ENCODE peak calls at places on chromosomes 16 and 17, in six cellular contexts. One of them, this sample, is unnamed. For H3K36me3, the result is how much of the 10 kb centered on the place peaks cover.

GRCh38 chr17:83007504-83008475 is 71.6 kb upstream of the METRNL start:
- DNase-seq in colonic mucosa: no peak
- DNase-seq in thoracic aorta: no peak
- DNase-seq in cardiac muscle cell: no peak
- DNase-seq in ovary: no peak
- DNase-seq in adrenal gland: no peak
- DNase-seq in this sample: no peak

GRCh38 chr16:20675488-20676267 is 21.8 kb downstream of the ACSM1 start:
- DNase-seq in colonic mucosa: peak
- DNase-seq in thoracic aorta: no peak
- DNase-seq in cardiac muscle cell: peak
- DNase-seq in ovary: peak
- DNase-seq in adrenal gland: no peak
- DNase-seq in this sample: no peak

GRCh38 chr17:79668344-79669250 is 57.7 kb upstream of the RBFOX3 start:
- DNase-seq in colonic mucosa: no peak
- DNase-seq in thoracic aorta: no peak
- DNase-seq in cardiac muscle cell: no peak
- DNase-seq in ovary: no peak
- DNase-seq in adrenal gland: no peak
- DNase-seq in this sample: no peak

GRCh38 chr17:31493656-31494155 is 102.2 kb downstream of the RAB11FIP4 start:
- DNase-seq in colonic mucosa: peak
- DNase-seq in thoracic aorta: no peak
- DNase-seq in cardiac muscle cell: no peak
- DNase-seq in ovary: no peak
- DNase-seq in adrenal gland: no peak
- DNase-seq in this sample: no peak

GRCh38 chr16:52548261-52549010 is 1.5 kb upstream of the TOX3 start:
- DNase-seq in colonic mucosa: no peak
- DNase-seq in thoracic aorta: no peak
- DNase-seq in cardiac muscle cell: no peak
- DNase-seq in ovary: no peak
- DNase-seq in adrenal gland: no peak
- DNase-seq in this sample: no peak

GRCh38 chr16:71894229-71894920 is 956 bp upstream of the IST1 start:
- DNase-seq in colonic mucosa: peak
- DNase-seq in thoracic aorta: no peak
- DNase-seq in cardiac muscle cell: peak
- DNase-seq in ovary: peak
- DNase-seq in adrenal gland: peak
- DNase-seq in this sample: peak

GRCh38 chr16:29892458-29892813 is 6.9 kb downstream of the SEZ6L2 start:
- DNase-seq in colonic mucosa: no peak
- DNase-seq in thoracic aorta: no peak
- DNase-seq in cardiac muscle cell: no peak
- DNase-seq in ovary: no peak
- DNase-seq in adrenal gland: no peak
- DNase-seq in this sample: no peak

GRCh38 chr16:1535391-1536291 is 2.2 kb downstream of the TMEM204 start:
- DNase-seq in colonic mucosa: no peak
- DNase-seq in thoracic aorta: no peak
- DNase-seq in cardiac muscle cell: no peak
- DNase-seq in ovary: peak
- DNase-seq in adrenal gland: no peak
- DNase-seq in this sample: no peak

GRCh38 chr17:14207791-14208190 is 28.9 kb downstream of the CDRT15 start:
- DNase-seq in colonic mucosa: no peak
- DNase-seq in thoracic aorta: no peak
- DNase-seq in cardiac muscle cell: no peak
- DNase-seq in ovary: no peak
- DNase-seq in adrenal gland: no peak
- DNase-seq in this sample: no peak

GRCh38 chr17:77741109-77741508 is 217.4 kb upstream of the TNRC6C start:
- DNase-seq in colonic mucosa: peak
- DNase-seq in thoracic aorta: no peak
- DNase-seq in cardiac muscle cell: no peak
- DNase-seq in ovary: no peak
- DNase-seq in adrenal gland: no peak
- DNase-seq in this sample: no peak

GRCh38 chr16:11613381-11614303 is 26.9 kb upstream of the LITAF start:
- DNase-seq in colonic mucosa: peak
- DNase-seq in thoracic aorta: no peak
- DNase-seq in cardiac muscle cell: no peak
- DNase-seq in ovary: no peak
- DNase-seq in adrenal gland: peak
- DNase-seq in this sample: no peak

GRCh38 chr17:69466451-69466850 is 52.0 kb downstream of the MAP2K6 start:
- DNase-seq in colonic mucosa: no peak
- DNase-seq in thoracic aorta: no peak
- DNase-seq in cardiac muscle cell: no peak
- DNase-seq in ovary: no peak
- DNase-seq in adrenal gland: no peak
- DNase-seq in this sample: no peak

DNA sequence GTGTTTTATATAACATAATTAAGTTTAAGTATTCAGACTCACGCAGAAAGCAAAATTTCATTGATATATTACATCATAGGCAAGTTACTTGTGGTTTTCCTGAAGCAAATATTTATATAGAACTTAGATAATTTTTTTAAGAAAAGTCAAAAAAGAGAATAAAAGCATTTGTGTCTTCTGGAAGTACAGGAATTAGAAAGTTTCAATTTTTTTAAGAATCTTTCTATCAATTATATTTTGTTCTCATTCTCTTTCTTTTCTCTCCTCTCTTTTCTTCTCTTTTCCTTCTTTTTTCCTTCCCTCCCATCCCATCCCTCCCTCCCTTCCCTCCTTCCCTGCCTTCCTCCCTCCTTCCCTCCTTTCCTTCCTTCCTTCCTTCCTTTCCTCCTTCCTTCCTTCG is 120.7 kb upstream of the CDH8 start:
- DNase-seq in colonic mucosa: no peak
- DNase-seq in thoracic aorta: no peak
- DNase-seq in cardiac muscle cell: no peak
- DNase-seq in ovary: no peak
- DNase-seq in adrenal gland: no peak
- DNase-seq in this sample: no peak
- H3K4me3 ChIP-seq in colonic mucosa: no peak
- H3K4me3 ChIP-seq in thoracic aorta: no peak
- H3K4me3 ChIP-seq in cardiac muscle cell: no peak
- H3K4me3 ChIP-seq in ovary: no peak
- H3K4me3 ChIP-seq in adrenal gland: no peak
- H3K4me3 ChIP-seq in this sample: no peak

GRCh38 chr17:8955560-8955959 is 9.9 kb downstream of the PIK3R5 start:
- DNase-seq in colonic mucosa: no peak
- DNase-seq in thoracic aorta: no peak
- DNase-seq in cardiac muscle cell: no peak
- DNase-seq in ovary: no peak
- DNase-seq in adrenal gland: peak
- DNase-seq in this sample: no peak
- TF ChIP-seq CTCF in colonic mucosa: no peak
- TF ChIP-seq CTCF in thoracic aorta: no peak
- TF ChIP-seq CTCF in cardiac muscle cell: no peak
- TF ChIP-seq CTCF in ovary: no peak
- TF ChIP-seq CTCF in adrenal gland: no peak
- TF ChIP-seq CTCF in this sample: no peak

GRCh38 chr16:10402975-10403374 is 17.1 kb downstream of the ATF7IP2 start:
- DNase-seq in colonic mucosa: no peak
- DNase-seq in thoracic aorta: no peak
- DNase-seq in cardiac muscle cell: no peak
- DNase-seq in ovary: no peak
- DNase-seq in adrenal gland: no peak
- DNase-seq in this sample: no peak
- H3K36me3 ChIP-seq in colonic mucosa: under half
- H3K36me3 ChIP-seq in thoracic aorta: under half
- H3K36me3 ChIP-seq in cardiac muscle cell: under half
- H3K36me3 ChIP-seq in ovary: under half
- H3K36me3 ChIP-seq in adrenal gland: under half
- H3K36me3 ChIP-seq in this sample: under half

DNA sequence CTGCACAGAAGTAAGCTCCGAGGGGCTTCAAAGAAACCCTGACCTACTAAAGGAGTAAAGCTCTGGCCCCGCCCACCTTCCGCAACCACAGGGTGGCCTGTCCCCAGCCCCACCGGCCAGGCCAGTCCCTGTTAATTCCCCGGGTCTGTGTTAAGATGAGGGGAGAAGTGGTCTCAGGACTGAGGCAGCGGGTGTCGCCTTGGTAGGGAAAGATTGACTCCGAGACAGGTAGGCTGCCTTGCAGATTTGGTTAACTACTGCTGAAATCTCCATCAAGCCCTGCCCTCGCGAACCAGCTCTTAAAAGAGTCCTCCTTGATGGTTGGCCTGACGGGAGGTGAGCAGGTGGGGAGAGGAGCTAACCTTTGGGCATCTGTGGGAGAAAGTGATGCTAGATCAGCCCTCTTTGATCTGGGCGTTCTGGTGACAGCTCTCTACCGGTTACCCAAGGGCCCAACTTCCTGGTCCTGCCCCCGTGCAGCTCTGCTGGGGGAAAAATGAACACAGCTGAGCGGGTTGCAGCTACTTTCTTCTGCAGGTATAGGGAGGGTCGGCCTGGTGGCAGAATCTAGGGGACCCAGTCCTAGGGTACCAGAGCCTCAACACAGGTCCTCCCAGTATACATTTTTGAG is 2.8 kb downstream of the SHISA9 start:
- DNase-seq in colonic mucosa: no peak
- DNase-seq in thoracic aorta: no peak
- DNase-seq in cardiac muscle cell: no peak
- DNase-seq in ovary: no peak
- DNase-seq in adrenal gland: no peak
- DNase-seq in this sample: no peak
- H3K4me3 ChIP-seq in colonic mucosa: no peak
- H3K4me3 ChIP-seq in thoracic aorta: no peak
- H3K4me3 ChIP-seq in cardiac muscle cell: peak
- H3K4me3 ChIP-seq in ovary: no peak
- H3K4me3 ChIP-seq in adrenal gland: no peak
- H3K4me3 ChIP-seq in this sample: no peak

DNA sequence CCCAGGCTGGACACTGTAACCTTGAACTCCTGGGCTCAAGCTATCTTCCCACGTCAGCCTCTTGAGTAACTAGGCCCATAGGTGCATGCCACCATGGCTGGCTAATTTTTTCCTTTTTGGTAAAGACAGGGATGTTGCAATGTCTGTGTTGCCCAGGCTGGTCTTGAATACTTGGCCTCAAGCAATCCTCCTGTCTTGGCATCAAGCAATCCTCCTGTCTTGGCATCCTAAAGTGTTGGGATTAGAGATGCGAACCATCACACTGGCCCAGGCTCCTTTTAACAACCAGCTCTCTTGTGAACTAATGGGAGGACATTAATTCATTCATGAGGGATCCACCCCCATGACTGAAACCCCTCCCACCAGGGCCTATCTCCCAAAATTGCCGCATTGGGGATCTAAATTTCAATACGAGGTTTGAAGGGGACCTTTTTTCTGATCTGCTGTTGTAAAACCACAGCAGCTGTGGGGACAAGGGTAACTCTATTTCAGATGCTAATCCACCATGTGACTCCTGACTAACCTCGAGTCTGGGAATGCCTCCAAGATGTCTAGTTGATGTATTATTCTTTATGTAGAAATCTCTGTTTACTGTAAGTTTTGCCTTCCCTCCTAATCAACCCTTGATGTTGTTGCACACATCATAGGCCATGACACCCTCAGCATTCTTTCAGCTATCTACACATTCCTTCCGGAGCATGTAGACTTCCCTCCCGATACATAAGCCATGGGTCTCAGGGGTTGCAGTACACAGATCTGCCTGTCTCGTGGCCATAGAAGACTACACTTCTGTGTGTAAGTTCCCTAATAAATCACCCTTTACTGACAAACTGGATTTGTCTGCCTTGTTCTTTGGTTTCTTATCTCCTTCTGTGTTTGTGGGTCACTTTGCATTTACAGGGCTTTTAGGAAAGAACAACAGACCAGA is 37.6 kb downstream of the RNF112 start:
- DNase-seq in colonic mucosa: no peak
- DNase-seq in thoracic aorta: peak
- DNase-seq in cardiac muscle cell: peak
- DNase-seq in ovary: no peak
- DNase-seq in adrenal gland: peak
- DNase-seq in this sample: peak
- TF ChIP-seq CTCF in colonic mucosa: no peak
- TF ChIP-seq CTCF in thoracic aorta: no peak
- TF ChIP-seq CTCF in cardiac muscle cell: no peak
- TF ChIP-seq CTCF in ovary: no peak
- TF ChIP-seq CTCF in adrenal gland: peak
- TF ChIP-seq CTCF in this sample: no peak

DNA sequence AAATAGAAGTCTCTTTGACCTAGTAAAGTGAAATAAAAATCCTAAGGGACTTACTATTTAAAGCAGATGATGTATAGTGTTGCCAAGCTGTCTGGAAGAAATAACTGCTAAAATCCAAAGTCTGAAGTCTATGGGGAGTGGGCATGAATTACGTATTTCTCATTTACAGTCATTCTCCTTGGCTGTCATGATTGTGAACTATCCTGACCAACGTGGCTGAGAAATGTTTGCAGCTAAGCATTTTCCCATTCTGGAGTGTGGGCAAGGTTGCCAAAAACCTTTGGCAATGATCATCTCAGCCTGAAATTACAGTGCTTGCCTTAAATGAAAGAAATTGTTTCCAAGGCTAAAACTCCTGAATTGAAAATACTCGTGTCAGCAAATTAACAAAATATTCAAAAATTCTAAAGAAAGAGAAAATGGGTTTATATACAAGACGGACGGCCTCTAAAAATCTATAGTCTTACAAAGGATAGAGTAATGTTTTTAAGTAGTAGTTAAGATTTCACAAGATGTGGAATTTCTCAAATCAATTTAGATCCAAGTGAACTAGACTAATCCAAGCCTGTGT is 77.0 kb downstream of the CACNG1 start:
- DNase-seq in colonic mucosa: no peak
- DNase-seq in thoracic aorta: no peak
- DNase-seq in cardiac muscle cell: peak
- DNase-seq in ovary: no peak
- DNase-seq in adrenal gland: peak
- DNase-seq in this sample: no peak
- H3K36me3 ChIP-seq in colonic mucosa: under half
- H3K36me3 ChIP-seq in thoracic aorta: under half
- H3K36me3 ChIP-seq in cardiac muscle cell: under half
- H3K36me3 ChIP-seq in ovary: under half
- H3K36me3 ChIP-seq in adrenal gland: under half
- H3K36me3 ChIP-seq in this sample: under half

GRCh38 chr16:4373909-4374742 is 2.5 kb downstream of the VASN start:
- DNase-seq in colonic mucosa: peak
- DNase-seq in thoracic aorta: peak
- DNase-seq in cardiac muscle cell: peak
- DNase-seq in ovary: peak
- DNase-seq in adrenal gland: peak
- DNase-seq in this sample: peak
- H3K4me3 ChIP-seq in colonic mucosa: no peak
- H3K4me3 ChIP-seq in thoracic aorta: peak
- H3K4me3 ChIP-seq in cardiac muscle cell: no peak
- H3K4me3 ChIP-seq in ovary: peak
- H3K4me3 ChIP-seq in adrenal gland: peak
- H3K4me3 ChIP-seq in this sample: peak

GRCh38 chr17:996554-997344 is at the start of gene TIMM22:
- DNase-seq in colonic mucosa: peak
- DNase-seq in thoracic aorta: peak
- DNase-seq in cardiac muscle cell: peak
- DNase-seq in ovary: peak
- DNase-seq in adrenal gland: peak
- DNase-seq in this sample: peak
- TF ChIP-seq CTCF in colonic mucosa: peak
- TF ChIP-seq CTCF in thoracic aorta: peak
- TF ChIP-seq CTCF in cardiac muscle cell: peak
- TF ChIP-seq CTCF in ovary: peak
- TF ChIP-seq CTCF in adrenal gland: peak
- TF ChIP-seq CTCF in this sample: peak